ENCODE peak calls at places on chromosomes 6 and 20, in four cellular contexts. B is GM12878, M is A549, I is K562. X is an unnamed sample.
A peak's percentile ranks its signal among the peaks of the same experiment; 100 is the strongest.

GRCh38 chr20:50877232-50877631 is 54.0 kb downstream of the ADNP start:
- DNase-seq in B (no peak), M (no peak), I (no peak), X (no peak)

GRCh38 chr6:88519227-88520019 is 353.3 kb upstream of the CNR1 start:
- DNase-seq in B (no peak), M (no peak), I (no peak), X (no peak)

GRCh38 chr6:37381579-37381978 is 27.8 kb downstream of the RNF8 start:
- DNase-seq in B (peak; percentile 32), M (peak; percentile 71), I (peak; percentile 69), X (peak; percentile 74)

GRCh38 chr6:129730477-129731165 is 20.6 kb upstream of the ARHGAP18 start:
- DNase-seq in B (no peak), M (peak; percentile 50), I (peak; percentile 18), X (no peak)

GRCh38 chr20:17797579-17797978 is 97.8 kb downstream of the BANF2 start:
- DNase-seq in B (no peak), M (no peak), I (no peak), X (no peak)

GRCh38 chr6:13377054-13377758 is 48.9 kb upstream of the TBC1D7 start:
- DNase-seq in B (no peak), M (no peak), I (no peak), X (no peak)

GRCh38 chr6:160041608-160042007 is 72.7 kb downstream of the IGF2R start:
- DNase-seq in B (no peak), M (no peak), I (no peak), X (peak; percentile 70)

GRCh38 chr6:115545410-115545986 is 515.2 kb downstream of the FRK start:
- DNase-seq in B (no peak), M (peak; percentile 6), I (no peak), X (no peak)

GRCh38 chr6:21887301-21888185 is 294.0 kb downstream of the SOX4 start:
- DNase-seq in B (no peak), M (peak; percentile 70), I (no peak), X (peak; percentile 44)

GRCh38 chr6:150395388-150396009 is 26.7 kb downstream of the IYD start:
- DNase-seq in B (no peak), M (peak; percentile 61), I (peak; percentile 55), X (peak; percentile 51)

GRCh38 chr6:130907687-130908086 is 80.5 kb downstream of the SMLR1 start:
- DNase-seq in B (no peak), M (no peak), I (no peak), X (no peak)

GRCh38 chr6:130908188-130908587 is 81.0 kb downstream of the SMLR1 start:
- DNase-seq in B (peak; percentile 27), M (no peak), I (no peak), X (no peak)

GRCh38 chr6:130912451-130912850 is 85.2 kb downstream of the SMLR1 start:
- DNase-seq in B (no peak), M (no peak), I (no peak), X (no peak)

GRCh38 chr6:130913119-130913518 is 85.9 kb downstream of the SMLR1 start:
- DNase-seq in B (peak; percentile 21), M (no peak), I (no peak), X (no peak)
- TF ChIP-seq ELK1 in B (no peak), M (no peak), I (no peak), X (no peak)

DNA sequence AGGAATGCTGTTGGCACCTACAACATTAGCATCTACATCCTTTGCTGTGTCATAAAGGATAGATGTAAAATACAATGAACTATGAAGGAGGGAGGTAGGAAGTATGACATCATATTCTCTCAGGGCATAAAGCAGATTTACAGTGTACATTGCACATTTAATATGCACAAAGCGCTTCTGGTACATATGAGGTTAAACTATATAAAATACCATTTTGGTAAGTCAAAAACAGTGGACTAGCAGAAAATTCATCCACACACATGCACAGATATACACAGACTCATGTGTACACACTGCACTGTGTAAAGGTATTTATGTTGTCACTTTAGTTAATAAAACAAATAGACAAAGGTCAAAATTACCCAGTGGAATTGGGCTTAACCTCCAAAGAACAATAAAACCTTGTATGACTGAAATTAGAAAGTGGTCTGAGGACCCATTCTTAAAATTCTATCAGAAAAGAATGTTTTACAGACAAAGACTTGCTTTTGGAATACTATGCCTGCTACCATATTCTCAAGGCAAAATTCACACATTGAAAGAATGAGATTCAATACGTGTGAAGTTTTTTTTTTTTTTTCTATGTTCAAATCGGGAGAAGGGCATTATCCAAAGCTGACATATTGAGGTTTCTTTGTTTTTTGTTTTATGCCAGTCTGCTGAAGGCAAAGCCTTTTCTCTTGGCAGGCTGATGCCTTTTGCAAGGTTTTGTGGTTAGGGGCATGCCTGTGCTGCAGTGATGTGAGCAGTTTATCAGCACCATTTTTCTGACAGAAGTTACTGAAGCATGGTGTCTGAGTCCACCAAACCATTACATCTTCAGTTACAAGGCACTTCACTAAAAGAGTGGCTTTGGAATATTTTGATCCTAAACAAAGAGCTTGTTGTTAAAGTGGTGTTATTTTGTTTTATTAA is 199.0 kb downstream of the PLCB1 start:
- DNase-seq in B (no peak), M (no peak), I (no peak), X (no peak)
- TF ChIP-seq ELK1 in B (no peak), M (no peak), I (no peak), X (no peak)

DNA sequence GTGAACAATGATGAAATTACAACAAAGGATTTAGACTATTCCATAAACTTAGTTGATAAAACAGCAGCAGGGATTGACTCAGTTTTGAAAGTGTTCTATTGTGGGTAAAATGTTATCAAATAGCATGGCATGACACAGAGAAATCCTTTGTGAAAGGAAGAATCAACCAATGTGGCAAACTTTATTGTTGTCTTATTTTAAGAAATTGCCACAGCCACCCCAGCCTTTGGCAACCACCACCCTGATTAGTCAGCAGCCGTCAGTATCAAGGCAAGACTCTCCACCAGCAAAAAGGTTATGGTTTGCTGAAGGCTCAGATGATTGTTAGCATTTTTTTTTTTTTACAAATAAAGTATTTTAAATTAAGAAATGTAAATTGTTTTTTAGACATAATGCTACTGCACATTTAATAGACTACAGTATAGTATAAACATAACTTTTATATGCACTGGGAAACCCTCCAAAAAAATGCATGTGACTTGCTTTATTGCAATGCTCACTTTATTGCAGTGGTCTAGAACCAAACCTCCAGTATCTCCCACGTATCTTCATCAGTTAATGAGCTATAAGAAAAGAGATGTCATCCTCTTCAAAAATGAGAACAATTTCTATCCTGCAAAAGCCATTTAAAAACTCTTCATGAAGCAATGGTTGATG is 162.7 kb downstream of the SOBP start:
- DNase-seq in B (no peak), M (no peak), I (no peak), X (no peak)
- TF ChIP-seq ELK1 in B (no peak), M (no peak), I (no peak), X (no peak)

DNA sequence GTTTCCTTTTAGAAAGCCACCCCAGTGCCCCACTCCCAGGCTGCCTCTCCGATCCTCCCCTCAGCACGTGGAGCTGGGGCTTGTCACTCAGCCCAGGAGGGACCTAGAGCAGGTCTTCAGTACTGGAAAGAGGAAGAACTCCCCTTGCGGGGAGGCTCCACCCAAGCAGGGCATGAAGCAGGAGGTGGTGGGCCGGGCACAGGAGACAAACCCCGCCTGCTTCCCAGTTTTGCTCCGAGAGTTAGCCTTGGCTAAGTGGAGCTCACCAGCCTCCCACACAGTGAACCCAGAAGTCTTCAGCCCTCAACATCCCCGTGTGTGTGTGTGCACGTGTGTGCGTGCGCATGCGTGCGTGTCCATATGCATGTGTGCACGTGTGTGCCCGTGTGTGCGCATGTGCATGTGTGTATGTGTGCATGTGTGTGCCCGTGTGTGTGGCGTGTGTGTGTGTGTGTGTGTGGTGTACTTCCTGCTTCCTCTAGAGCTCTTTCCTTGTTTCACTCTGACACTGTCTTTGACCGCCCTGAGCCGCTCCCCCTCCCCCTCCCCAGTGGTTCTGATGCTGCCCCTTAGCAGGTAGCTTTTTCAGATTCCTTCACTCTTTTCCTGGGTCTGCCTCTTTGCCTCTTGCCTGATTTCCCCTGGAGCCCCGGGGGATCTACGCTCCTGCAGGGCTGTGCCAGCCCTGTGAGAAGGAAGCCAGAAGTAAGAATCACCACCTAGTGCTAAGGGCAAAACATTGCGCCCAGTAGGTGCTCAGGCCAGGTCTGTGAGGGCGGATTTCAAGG is 239.8 kb downstream of the CDC5L start:
- DNase-seq in B (no peak), M (no peak), I (no peak), X (no peak)
- TF ChIP-seq ELK1 in B (no peak), M (no peak), I (no peak), X (no peak)

DNA sequence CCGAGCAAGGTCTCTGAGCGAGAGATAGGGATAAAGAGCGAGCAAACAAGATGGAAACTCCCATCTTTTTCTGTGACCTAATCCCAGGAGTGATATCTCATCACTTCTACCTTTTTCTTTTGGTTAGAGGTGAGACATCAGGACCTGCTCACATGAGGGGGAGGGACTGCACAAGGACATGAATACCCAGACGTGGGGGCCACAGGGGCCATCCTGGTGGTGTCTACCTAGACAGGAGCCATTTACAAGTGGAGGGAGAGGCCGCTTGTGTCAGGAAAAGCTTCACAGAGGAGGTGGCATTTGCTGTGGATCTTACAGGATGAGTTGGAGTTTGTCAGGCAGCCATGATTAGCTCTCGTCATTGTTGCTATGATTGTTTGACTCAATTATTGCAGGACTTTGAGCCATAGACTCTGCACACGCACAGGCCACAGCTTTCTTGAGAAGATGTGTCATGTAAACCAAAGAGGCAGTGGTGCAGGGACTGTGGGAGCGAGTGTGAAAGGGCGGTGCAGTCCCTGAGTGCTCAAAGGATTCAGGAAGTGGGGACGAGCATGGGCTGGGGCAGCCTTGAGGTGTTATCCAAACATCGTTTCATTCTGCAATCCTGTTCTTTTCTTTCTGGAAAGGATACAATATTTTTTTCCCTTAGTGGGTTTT is 7.7 kb downstream of the NPEPL1 start:
- DNase-seq in B (no peak), M (no peak), I (no peak), X (peak; percentile 78)
- TF ChIP-seq ELK1 in B (no peak), M (no peak), I (no peak), X (no peak)